ENCODE peak calls at places on chromosomes 4 and X, in four cellular contexts. P is mammary epithelial cell, O is K562, S is MM.1S. Y is an unnamed sample.

GRCh38 chr4:152408514-152409327 is 127.2 kb downstream of the FBXW7 start:
- DNase-seq in P (peak), S (peak), O (peak), Y (peak)

GRCh38 chr4:146029939-146030710 is 91.5 kb upstream of the ZNF827 start:
- DNase-seq in S (no peak), P (no peak), O (no peak), Y (no peak)

GRCh38 chr4:168604496-168605373 is 107.9 kb downstream of the PALLD start:
- DNase-seq in S (no peak), O (no peak), P (peak), Y (peak)

GRCh38 chr4:108264693-108265092 is 96.0 kb upstream of the LEF1 start:
- DNase-seq in P (no peak), O (no peak), S (no peak), Y (no peak)

GRCh38 chr4:90318208-90318607 is 191.0 kb downstream of the CCSER1 start:
- DNase-seq in S (peak), O (no peak), P (peak), Y (no peak)

GRCh38 chrX:10325606-10326005 is 168.8 kb downstream of the CLCN4 start:
- DNase-seq in P (no peak), S (no peak), O (no peak), Y (no peak)

GRCh38 chr4:142452132-142452855 is 393.8 kb downstream of the INPP4B start:
- DNase-seq in P (peak), S (no peak), O (no peak), Y (no peak)

GRCh38 chr4:150501983-150502382 is 80.0 kb upstream of the MAB21L2 start:
- DNase-seq in P (no peak), O (no peak), S (no peak), Y (no peak)

GRCh38 chr4:105951198-105951597 is 55.9 kb downstream of the NPNT start:
- DNase-seq in P (peak), O (no peak), S (no peak), Y (no peak)

GRCh38 chrX:17860811-17861495 is at the start of gene RAI2:
- DNase-seq in O (peak), P (no peak), S (no peak), Y (no peak)

GRCh38 chrX:17861496-17862011 is 456 bp upstream of the RAI2 start:
- DNase-seq in S (no peak), P (no peak), O (no peak), Y (no peak)

GRCh38 chrX:17854521-17854920 is 6.6 kb downstream of the RAI2 start:
- DNase-seq in S (no peak), P (no peak), O (no peak), Y (no peak)

GRCh38 chrX:17860179-17860780 is 818 bp downstream of the RAI2 start:
- DNase-seq in S (no peak), O (no peak), P (no peak), Y (no peak)

DNA sequence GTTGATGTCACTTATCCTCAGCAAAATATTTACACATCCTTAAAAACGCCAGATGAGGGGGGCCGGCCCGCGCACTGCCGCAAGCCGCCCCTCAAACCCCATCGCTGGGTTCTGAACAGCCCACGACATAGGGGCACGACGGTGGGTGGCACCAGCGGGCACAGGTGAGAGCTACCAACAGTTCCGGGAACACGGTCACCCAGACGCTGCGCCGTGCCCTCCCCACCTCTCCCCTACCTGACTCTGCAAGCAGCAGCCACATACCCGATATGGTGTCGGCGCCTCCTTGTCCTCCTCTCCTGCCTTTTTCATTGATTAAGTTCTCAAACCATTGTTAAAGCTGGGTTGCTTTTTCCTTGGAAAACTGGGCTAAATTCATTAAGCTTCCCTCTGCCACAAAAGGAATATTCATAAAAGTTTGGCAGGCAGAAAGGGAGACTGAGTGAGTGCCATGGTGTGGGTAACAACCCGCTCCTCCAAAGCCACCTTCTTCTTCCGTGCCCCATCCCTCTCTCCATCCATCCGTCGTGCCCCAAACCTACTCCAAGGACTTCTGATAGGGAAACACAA is 1.4 kb downstream of the RAI2 start:
- DNase-seq in S (no peak), O (no peak), P (no peak), Y (no peak)
- TF ChIP-seq EZH2 in S (no peak), O (no peak), P (no peak), Y (no peak)

DNA sequence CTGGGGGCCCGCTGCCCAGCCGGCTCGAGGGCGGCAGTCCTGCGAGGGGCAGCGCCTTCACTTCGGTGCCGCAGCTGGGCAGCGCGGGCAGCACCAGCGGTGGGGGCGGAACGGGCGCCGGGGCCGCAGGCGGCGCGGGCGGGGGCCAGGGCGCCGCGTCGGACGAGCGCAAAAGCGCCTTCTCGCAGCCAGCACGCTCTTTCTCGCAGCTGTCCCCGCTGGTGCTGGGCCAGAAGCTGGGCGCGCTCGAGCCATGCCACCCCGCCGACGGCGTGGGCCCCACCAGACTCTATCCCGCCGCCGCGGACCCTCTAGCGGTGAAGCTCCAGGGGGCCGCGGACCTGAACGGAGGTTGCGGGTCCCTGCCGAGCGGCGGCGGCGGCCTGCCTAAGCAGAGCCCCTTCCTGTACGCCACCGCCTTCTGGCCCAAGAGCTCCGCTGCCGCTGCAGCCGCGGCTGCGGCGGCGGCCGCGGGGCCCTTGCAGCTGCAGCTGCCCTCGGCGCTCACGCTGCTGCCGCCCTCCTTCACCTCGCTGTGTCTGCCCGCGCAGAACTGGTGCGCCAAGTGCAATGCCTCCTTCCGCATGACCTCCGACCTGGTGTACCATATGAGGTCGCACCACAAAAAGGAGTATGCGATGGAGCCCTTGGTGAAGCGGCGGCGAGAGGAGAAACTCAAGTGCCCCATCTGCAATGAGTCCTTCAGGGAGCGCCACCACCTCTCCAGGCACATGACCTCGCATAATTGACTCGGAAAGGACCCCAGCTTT is 5.7 kb downstream of the PRDM8 start:
- DNase-seq in S (peak), P (no peak), O (no peak), Y (no peak)
- TF ChIP-seq EZH2 in S (no peak), P (no peak), O (no peak), Y (no peak)

GRCh38 chr4:24688453-24688852 is 104.1 kb upstream of the DHX15 start:
- DNase-seq in S (no peak), O (no peak), P (no peak), Y (no peak)
- TF ChIP-seq EZH2 in S (no peak), O (no peak), P (no peak), Y (no peak)

GRCh38 chr4:77327151-77327550 is 170.1 kb downstream of the CCNG2 start:
- DNase-seq in P (no peak), S (no peak), O (no peak), Y (no peak)
- TF ChIP-seq EZH2 in P (no peak), S (no peak), O (no peak), Y (no peak)

GRCh38 chrX:139203681-139204575 is 326.6 kb upstream of the F9 start:
- DNase-seq in S (peak), P (peak), O (peak), Y (no peak)
- TF ChIP-seq EZH2 in S (no peak), P (no peak), O (no peak), Y (no peak)

GRCh38 chr4:122824616-122825015 is 2.0 kb upstream of the FGF2 start:
- DNase-seq in P (no peak), S (no peak), O (no peak), Y (no peak)

GRCh38 chr4:122826000-122826595 is 533 bp upstream of the FGF2 start:
- DNase-seq in S (no peak), P (no peak), O (no peak), Y (no peak)

GRCh38 chr4:122826596-122827257 is at the start of gene FGF2:
- DNase-seq in P (peak), S (peak), O (peak), Y (no peak)

GRCh38 chr4:122827899-122828601 is 1.4 kb downstream of the FGF2 start:
- DNase-seq in O (peak), S (peak), P (peak), Y (no peak)

DNA sequence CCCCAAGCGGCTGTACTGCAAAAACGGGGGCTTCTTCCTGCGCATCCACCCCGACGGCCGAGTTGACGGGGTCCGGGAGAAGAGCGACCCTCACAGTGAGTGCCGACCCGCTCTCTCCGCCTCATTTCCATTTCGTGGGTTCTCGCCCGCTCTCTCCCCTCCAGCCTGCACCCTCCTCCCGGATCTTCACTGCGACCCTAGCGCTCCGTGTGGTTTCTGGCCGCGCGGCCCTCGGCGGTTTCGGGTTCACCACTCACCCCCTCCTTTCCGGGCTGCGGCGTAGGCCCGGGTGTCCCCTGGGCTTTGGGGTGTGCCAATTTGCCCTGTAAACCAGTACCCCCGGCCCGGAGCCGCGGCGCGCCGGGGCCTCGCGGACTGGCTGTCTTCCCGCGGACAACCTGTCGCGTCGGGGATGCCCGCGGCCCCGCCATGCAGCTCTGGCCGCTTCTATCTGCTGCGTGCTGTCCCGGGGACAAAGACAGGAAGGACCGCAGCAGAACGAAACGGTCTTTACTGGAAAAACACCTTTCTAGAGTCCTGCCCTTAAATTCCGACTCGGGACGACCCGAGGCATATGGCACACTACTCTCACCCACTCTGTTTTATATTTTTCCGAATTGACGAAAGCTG is 742 bp downstream of the FGF2 start:
- DNase-seq in O (peak), P (peak), S (peak), Y (no peak)
- TF ChIP-seq EZH2 in O (no peak), P (no peak), S (no peak), Y (no peak)

GRCh38 chr4:46390353-46391058 is 578 bp upstream of the GABRA2 start:
- DNase-seq in P (no peak), S (no peak), O (no peak), Y (no peak)

GRCh38 chr4:46389301-46389761 is 597 bp downstream of the GABRA2 start:
- DNase-seq in P (peak), S (no peak), O (no peak), Y (no peak)

GRCh38 chr4:46386570-46386969 is 3.4 kb downstream of the GABRA2 start:
- DNase-seq in O (no peak), S (no peak), P (no peak), Y (no peak)

GRCh38 chr4:46387956-46388355 is 2.0 kb downstream of the GABRA2 start:
- DNase-seq in O (no peak), P (no peak), S (no peak), Y (no peak)

GRCh38 chr4:46388860-46389259 is 1.1 kb downstream of the GABRA2 start:
- DNase-seq in S (no peak), P (no peak), O (no peak), Y (no peak)
- TF ChIP-seq EZH2 in S (no peak), P (no peak), O (no peak), Y (no peak)

GRCh38 chr4:53709693-53710092 is 118.4 kb upstream of the LNX1 start:
- DNase-seq in O (no peak), P (no peak), S (no peak), Y (no peak)
- TF ChIP-seq EZH2 in O (no peak), P (no peak), S (no peak), Y (no peak)

GRCh38 chr4:15001248-15001824 is 945 bp upstream of the CPEB2 start:
- DNase-seq in S (peak), O (peak), P (peak), Y (peak)

GRCh38 chr4:15003891-15004700 is 1.8 kb downstream of the CPEB2 start:
- DNase-seq in S (peak), P (peak), O (peak), Y (peak)

GRCh38 chr4:15001825-15002658 is at the start of gene CPEB2:
- DNase-seq in P (peak), O (peak), S (peak), Y (peak)

GRCh38 chr4:15003441-15003890 is 1.2 kb downstream of the CPEB2 start:
- DNase-seq in P (peak), O (peak), S (peak), Y (no peak)

GRCh38 chr4:15002659-15003440 is 569 bp downstream of the CPEB2 start:
- DNase-seq in O (peak), S (peak), P (peak), Y (peak)
- TF ChIP-seq EZH2 in O (no peak), S (no peak), P (no peak), Y (no peak)

DNA sequence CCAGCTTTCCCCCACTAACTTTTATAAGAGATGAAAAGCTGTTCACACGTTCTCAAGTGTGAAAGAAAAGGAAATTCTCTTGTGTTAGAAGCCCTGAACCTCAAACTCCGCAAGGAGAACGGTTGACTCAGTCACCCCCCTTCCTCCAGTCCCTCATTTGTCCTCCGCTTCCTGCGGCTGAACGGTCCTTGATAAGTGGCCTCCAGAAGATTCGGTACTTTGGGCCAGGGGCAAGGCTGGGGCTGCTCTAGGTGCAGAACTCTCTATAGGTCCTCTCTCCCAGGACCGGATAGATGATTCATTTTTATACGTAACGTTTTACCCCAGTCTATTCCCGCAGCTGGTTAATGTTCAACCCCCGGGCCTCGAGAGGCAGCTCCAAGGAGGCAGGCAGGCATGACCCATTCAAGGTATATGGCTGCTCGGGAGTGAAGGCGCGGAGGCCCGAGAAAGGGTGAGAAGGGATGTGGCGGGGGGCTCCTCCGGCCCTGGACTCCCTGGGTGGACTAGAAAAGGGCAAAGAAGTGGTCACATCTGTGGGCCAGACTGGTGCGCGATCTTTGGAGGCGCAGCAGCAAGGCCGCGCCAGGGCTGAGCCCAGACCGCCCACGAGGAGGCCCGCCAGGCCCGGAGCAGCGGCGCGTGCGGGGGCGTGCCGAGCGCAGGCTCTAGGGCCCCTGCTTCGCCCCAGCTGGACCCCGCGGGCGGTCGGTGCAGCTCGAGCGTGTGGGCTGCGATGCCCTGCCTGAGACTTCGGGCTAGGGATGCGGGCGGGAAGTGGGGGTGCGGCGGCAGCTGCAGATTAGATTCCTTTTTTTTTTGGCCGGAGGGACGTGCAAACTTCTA is 11.7 kb downstream of the PITX2 start:
- DNase-seq in S (no peak), O (no peak), P (no peak), Y (no peak)
- TF ChIP-seq EZH2 in S (no peak), O (no peak), P (peak), Y (no peak)

Y was measured in PC-9.